ENCODE peak calls at places on chromosomes 13 and 19, in six cellular contexts. M is left ventricle myocardium superior; D is LoVo; G is activated T-helper 2 cell treated with anti-CD3 and anti-CD28 coated beads, Interferon-gamma antibody, Interleukin-2, Interleukin-4, amounts not matched to agents 10 μg/mL and 5 μg/mL and 100 μg/mL, durations not matched to agents 14 hours and 24 hours and 36 hours; E is natural killer cell; Z is AG09319. O is an unnamed sample.
A peak's percentile ranks its signal among the peaks of the same experiment; 100 is the strongest.

GRCh38 chr19:7904074-7905020 is 670 bp downstream of the MAP2K7 start:
- DNase-seq in M (peak; percentile 79), D (peak; percentile 55), G (peak; percentile 61), E (peak; percentile 90), Z (no peak), O (no peak)

GRCh38 chr19:18507021-18507726 is 14.7 kb downstream of the ELL start:
- DNase-seq in M (peak; percentile 78), D (no peak), G (peak; percentile 33), E (no peak), Z (no peak), O (no peak)

GRCh38 chr19:343941-344624 is 513 bp downstream of the MIER2 start:
- DNase-seq in M (peak; percentile 36), D (no peak), G (no peak), E (peak; percentile 31), Z (no peak), O (no peak)

GRCh38 chr19:45872095-45872919 is 8.2 kb downstream of the FOXA3 start:
- DNase-seq in M (no peak), D (no peak), G (no peak), E (no peak), Z (no peak), O (no peak)

GRCh38 chr19:13547102-13547501 is 40.8 kb upstream of the CACNA1A start:
- DNase-seq in M (no peak), D (no peak), G (no peak), E (no peak), Z (no peak), O (no peak)

GRCh38 chr19:48095637-48096175 is 14.9 kb downstream of the PLA2G4C start:
- DNase-seq in M (no peak), D (no peak), G (no peak), E (no peak), Z (no peak), O (no peak)

GRCh38 chr13:75021151-75021550 is 460.8 kb downstream of the TBC1D4 start:
- DNase-seq in M (no peak), D (no peak), G (no peak), E (no peak), Z (no peak), O (no peak)

GRCh38 chr19:57850553-57851017 is 926 bp downstream of the ZNF587 start:
- DNase-seq in M (no peak), D (peak; percentile 78), G (no peak), E (no peak), Z (no peak), O (no peak)

GRCh38 chr19:48271531-48272151 is 1.8 kb downstream of the ZNF114 start:
- DNase-seq in M (peak; percentile 61), D (no peak), G (no peak), E (no peak), Z (no peak), O (peak; percentile 88)

GRCh38 chr13:40026174-40026585 is 370.7 kb downstream of the COG6 start:
- DNase-seq in M (no peak), D (no peak), G (peak; percentile 64), E (no peak), Z (no peak), O (no peak)

GRCh38 chr13:36981156-36981743 is 17.9 kb downstream of the ALG5 start:
- DNase-seq in M (no peak), D (peak; percentile 15), G (no peak), E (no peak), Z (peak; percentile 24), O (peak; percentile 67)

GRCh38 chr13:93227906-93228801 is 1.5 kb downstream of the GPC6 start:
- DNase-seq in M (peak; percentile 58), D (no peak), G (no peak), E (no peak), Z (no peak), O (peak; percentile 78)

GRCh38 chr13:67128148-67128547 is 102.0 kb downstream of the PCDH9 start:
- DNase-seq in M (no peak), D (no peak), G (no peak), E (no peak), Z (no peak), O (no peak)

GRCh38 chr13:41533266-41533665 is 75.9 kb downstream of the RGCC start:
- DNase-seq in M (no peak), D (no peak), G (no peak), E (no peak), Z (no peak), O (no peak)

GRCh38 chr13:113657851-113658741 is at the start of gene ATP4B:
- DNase-seq in M (peak; percentile 20), D (no peak), G (no peak), E (peak; percentile 14), Z (no peak), O (no peak)

GRCh38 chr13:45413826-45414312 is 4.3 kb downstream of the SLC25A30 start:
- DNase-seq in M (no peak), D (no peak), G (no peak), E (no peak), Z (no peak), O (no peak)

GRCh38 chr13:113991676-113992179 is 17.9 kb upstream of the C13orf46 start:
- DNase-seq in M (peak; percentile 6), D (no peak), G (no peak), E (no peak), Z (no peak), O (no peak)

GRCh38 chr13:41065098-41065497 is 3.8 kb downstream of the WBP4 start:
- DNase-seq in M (no peak), D (peak; percentile 38), G (no peak), E (no peak), Z (peak; percentile 66), O (no peak)

GRCh38 chr13:67650471-67650870 is 420.3 kb upstream of the PCDH9 start:
- DNase-seq in M (no peak), D (no peak), G (no peak), E (no peak), Z (no peak), O (no peak)

GRCh38 chr19:51166846-51167490 is 24.9 kb downstream of the SIGLEC7 start:
- DNase-seq in M (no peak), D (no peak), G (peak; percentile 29), E (peak; percentile 68), Z (no peak), O (no peak)

GRCh38 chr19:7292950-7293794 is 1.0 kb downstream of the INSR start:
- DNase-seq in M (peak; percentile 72), D (no peak), G (no peak), E (peak; percentile 16), Z (no peak), O (no peak)

O was measured in SK-MEL-5.